ENCODE peak calls at places on chromosomes 16 and 17, in four cellular contexts. R is SHP77 treated with DMSO at 0.1 percent for 48 hours, H is upper lobe of right lung, S is GM19239. A is an unnamed sample.

GRCh38 chr17:332558-333322 is 19.9 kb downstream of the RPH3AL start:
- DNase-seq in S (no peak), R (no peak), H (peak; percentile 56), A (no peak)

GRCh38 chr16:88282221-88283041 is 100.3 kb upstream of the ZNF469 start:
- DNase-seq in R (no peak), S (no peak), H (no peak), A (no peak)

GRCh38 chr16:49874613-49875237 is 18.8 kb upstream of the ZNF423 start:
- DNase-seq in R (no peak), S (no peak), H (no peak), A (no peak)

GRCh38 chr17:35727635-35728034 is 3.8 kb upstream of the RASL10B start:
- DNase-seq in S (no peak), R (no peak), H (no peak), A (no peak)

GRCh38 chr16:67398546-67399217 is 5.4 kb upstream of the TPPP3 start:
- DNase-seq in R (no peak), S (no peak), H (no peak), A (no peak)

GRCh38 chr17:21078056-21078825 is 35.4 kb upstream of the USP22 start:
- DNase-seq in R (no peak), H (no peak), S (no peak), A (no peak)

GRCh38 chr17:9211133-9211765 is 189.9 kb downstream of the NTN1 start:
- DNase-seq in H (no peak), R (no peak), S (no peak), A (no peak)

GRCh38 chr17:31472137-31472536 is 80.7 kb downstream of the RAB11FIP4 start:
- DNase-seq in H (no peak), R (no peak), S (no peak), A (no peak)

GRCh38 chr16:25481636-25482035 is 210.1 kb upstream of the HS3ST4 start:
- DNase-seq in S (no peak), H (no peak), R (no peak), A (no peak)

GRCh38 chr16:11004351-11004750 is 60.0 kb downstream of the CLEC16A start:
- DNase-seq in S (no peak), H (no peak), R (no peak), A (no peak)

GRCh38 chr17:42521666-42522262 is 14.3 kb upstream of the NAGLU start:
- DNase-seq in R (no peak), S (no peak), H (no peak), A (no peak)

GRCh38 chr17:12896386-12896785 is 107.1 kb downstream of the ARHGAP44 start:
- DNase-seq in R (no peak), H (no peak), S (no peak), A (no peak)

GRCh38 chr17:48439875-48440505 is 10.0 kb upstream of the SKAP1 start:
- DNase-seq in H (no peak), R (no peak), S (no peak), A (no peak)

A was measured in B cell.